ENCODE peak calls at places on chromosomes 1 and 21, in four cellular contexts. F is activated CD4-positive, alpha-beta T cell treated with anti-CD3 and anti-CD28 coated beads, Interleukin-2, amount 50 U/mL, for 48 hours; Z is NCI-H748 treated with DMSO at 0.1 percent for 48 hours; O is PC-3. Q is an unnamed sample.

GRCh38 chr1:29256979-29257804 is 20.9 kb downstream of the PTPRU start:
- DNase-seq in F (no peak), Z (no peak), O (no peak), Q (no peak)

GRCh38 chr21:28410264-28410663 is 582.4 kb downstream of the LTN1 start:
- DNase-seq in F (no peak), Z (no peak), O (no peak), Q (no peak)

GRCh38 chr21:45253180-45253579 is 34.5 kb downstream of the POFUT2 start:
- DNase-seq in F (no peak), Z (no peak), O (peak; percentile 44), Q (no peak)

GRCh38 chr1:221458430-221459156 is 283.3 kb downstream of the DUSP10 start:
- DNase-seq in F (no peak), Z (no peak), O (no peak), Q (no peak)

GRCh38 chr1:83670891-83671565 is 327.9 kb downstream of the TTLL7 start:
- DNase-seq in F (no peak), Z (no peak), O (no peak), Q (no peak)

GRCh38 chr1:224183591-224184312 is 712 bp downstream of the DEGS1 start:
- DNase-seq in F (peak; percentile 74), Z (no peak), O (peak; percentile 63), Q (peak; percentile 39)

GRCh38 chr1:74343191-74343590 is 108.0 kb downstream of the TNNI3K start:
- DNase-seq in F (no peak), Z (peak; percentile 98), O (no peak), Q (peak; percentile 16)

GRCh38 chr1:203135636-203136305 is 8.2 kb downstream of the ADORA1 start:
- DNase-seq in F (peak; percentile 7), Z (no peak), O (peak; percentile 47), Q (no peak)

GRCh38 chr1:111980684-111981083 is 8.8 kb downstream of the KCND3 start:
- DNase-seq in F (no peak), Z (no peak), O (no peak), Q (no peak)

GRCh38 chr21:36260030-36260787 is 59.8 kb upstream of the MORC3 start:
- DNase-seq in F (peak; percentile 30), Z (peak; percentile 27), O (peak; percentile 86), Q (peak; percentile 57)

GRCh38 chr21:18245493-18245967 is 897 bp downstream of the CHODL start:
- DNase-seq in F (no peak), Z (peak; percentile 36), O (no peak), Q (no peak)

GRCh38 chr1:57024855-57025254 is 59.0 kb upstream of the C8B start:
- DNase-seq in F (no peak), Z (no peak), O (no peak), Q (no peak)